ENCODE peak calls at places on chromosomes 1 and 21, in four cellular contexts. One of them, this sample, is unnamed.

GRCh38 chr1:52268372-52268771 is 97.6 kb downstream of the CC2D1B start:
- DNase-seq in tibial nerve: peak; percentile 7
- DNase-seq in OCI-LY7: no peak
- DNase-seq in ovary: no peak
- DNase-seq in this sample: no peak

GRCh38 chr1:157104598-157105293 is 5.1 kb upstream of the ETV3L start:
- DNase-seq in OCI-LY7: no peak
- DNase-seq in tibial nerve: no peak
- DNase-seq in ovary: no peak
- DNase-seq in this sample: no peak

GRCh38 chr1:99965646-99966375 is 4.0 kb upstream of the SLC35A3 start:
- DNase-seq in tibial nerve: no peak
- DNase-seq in ovary: no peak
- DNase-seq in OCI-LY7: no peak
- DNase-seq in this sample: no peak

GRCh38 chr21:16193758-16194606 is 464.2 kb downstream of the USP25 start:
- DNase-seq in tibial nerve: peak; percentile 70
- DNase-seq in ovary: peak; percentile 59
- DNase-seq in OCI-LY7: peak; percentile 6
- DNase-seq in this sample: peak; percentile 84

GRCh38 chr1:230087034-230087721 is 20.1 kb downstream of the GALNT2 start:
- DNase-seq in tibial nerve: no peak
- DNase-seq in OCI-LY7: no peak
- DNase-seq in ovary: no peak
- DNase-seq in this sample: no peak

GRCh38 chr1:212958175-212958574 is 7.8 kb downstream of the VASH2 start:
- DNase-seq in tibial nerve: no peak
- DNase-seq in OCI-LY7: peak; percentile 44
- DNase-seq in ovary: no peak
- DNase-seq in this sample: no peak

GRCh38 chr1:233439721-233440120 is 112.2 kb downstream of the MAP3K21 start:
- DNase-seq in ovary: no peak
- DNase-seq in tibial nerve: no peak
- DNase-seq in OCI-LY7: no peak
- DNase-seq in this sample: no peak

GRCh38 chr1:110542730-110543129 is 23.8 kb upstream of the KCNA10 start:
- DNase-seq in ovary: no peak
- DNase-seq in OCI-LY7: peak; percentile 18
- DNase-seq in tibial nerve: no peak
- DNase-seq in this sample: no peak

GRCh38 chr1:41892211-41892840 is 26.4 kb downstream of the HIVEP3 start:
- DNase-seq in tibial nerve: no peak
- DNase-seq in OCI-LY7: no peak
- DNase-seq in ovary: no peak
- DNase-seq in this sample: no peak

GRCh38 chr21:43734131-43734634 is 15.3 kb downstream of the PDXK start:
- DNase-seq in OCI-LY7: no peak
- DNase-seq in tibial nerve: no peak
- DNase-seq in ovary: no peak
- DNase-seq in this sample: no peak

GRCh38 chr1:18948048-18948912 is 8.2 kb downstream of the IFFO2 start:
- DNase-seq in ovary: no peak
- DNase-seq in OCI-LY7: no peak
- DNase-seq in tibial nerve: no peak
- DNase-seq in this sample: no peak

GRCh38 chr21:26842976-26843911 is 2.0 kb downstream of the ADAMTS1 start:
- DNase-seq in ovary: peak; percentile 94
- DNase-seq in OCI-LY7: no peak
- DNase-seq in tibial nerve: peak; percentile 94
- DNase-seq in this sample: peak; percentile 92

GRCh38 chr21:43892334-43892733 is 27.3 kb downstream of the AGPAT3 start:
- DNase-seq in OCI-LY7: no peak
- DNase-seq in ovary: no peak
- DNase-seq in tibial nerve: no peak
- DNase-seq in this sample: no peak

GRCh38 chr1:233780049-233780448 is 124.4 kb upstream of the SLC35F3 start:
- DNase-seq in ovary: no peak
- DNase-seq in tibial nerve: no peak
- DNase-seq in OCI-LY7: no peak
- DNase-seq in this sample: no peak

GRCh38 chr1:234546890-234547788 is 62.8 kb downstream of the IRF2BP2 start:
- DNase-seq in ovary: peak; percentile 12
- DNase-seq in tibial nerve: no peak
- DNase-seq in OCI-LY7: no peak
- DNase-seq in this sample: no peak

GRCh38 chr1:64962447-64962846 is 3.9 kb downstream of the JAK1 start:
- DNase-seq in ovary: no peak
- DNase-seq in OCI-LY7: peak; percentile 65
- DNase-seq in tibial nerve: no peak
- DNase-seq in this sample: no peak

GRCh38 chr21:45252448-45252925 is 35.2 kb downstream of the POFUT2 start:
- DNase-seq in ovary: no peak
- DNase-seq in OCI-LY7: no peak
- DNase-seq in tibial nerve: no peak
- DNase-seq in this sample: no peak

GRCh38 chr1:208207388-208208131 is 36.6 kb downstream of the PLXNA2 start:
- DNase-seq in OCI-LY7: no peak
- DNase-seq in ovary: no peak
- DNase-seq in tibial nerve: peak; percentile 23
- DNase-seq in this sample: peak; percentile 27

GRCh38 chr1:103416681-103417318 is 108.7 kb upstream of the RNPC3 start:
- DNase-seq in ovary: no peak
- DNase-seq in tibial nerve: no peak
- DNase-seq in OCI-LY7: no peak
- DNase-seq in this sample: no peak

GRCh38 chr1:245837741-245838140 is 669.3 kb downstream of the SMYD3 start:
- DNase-seq in tibial nerve: no peak
- DNase-seq in ovary: no peak
- DNase-seq in OCI-LY7: no peak
- DNase-seq in this sample: no peak

GRCh38 chr1:38015978-38016640 is 3.6 kb downstream of the UTP11 start:
- DNase-seq in ovary: no peak
- DNase-seq in OCI-LY7: no peak
- DNase-seq in tibial nerve: no peak
- DNase-seq in this sample: no peak

GRCh38 chr1:212256404-212256803 is 28.8 kb upstream of the PPP2R5A start:
- DNase-seq in tibial nerve: no peak
- DNase-seq in ovary: no peak
- DNase-seq in OCI-LY7: peak; percentile 30
- DNase-seq in this sample: no peak

GRCh38 chr1:217780993-217781392 is 149.8 kb downstream of the SPATA17 start:
- DNase-seq in tibial nerve: no peak
- DNase-seq in OCI-LY7: no peak
- DNase-seq in ovary: no peak
- DNase-seq in this sample: no peak

GRCh38 chr1:21262282-21263051 is 27.8 kb downstream of the ECE1 start:
- DNase-seq in OCI-LY7: no peak
- DNase-seq in tibial nerve: peak; percentile 78
- DNase-seq in ovary: peak; percentile 78
- DNase-seq in this sample: peak; percentile 94

GRCh38 chr1:93703649-93704048 is 22.0 kb upstream of the BCAR3 start:
- DNase-seq in OCI-LY7: no peak
- DNase-seq in ovary: no peak
- DNase-seq in tibial nerve: no peak
- DNase-seq in this sample: no peak

GRCh38 chr1:20233866-20234265 is 47.5 kb upstream of the PLA2G2C start:
- DNase-seq in tibial nerve: no peak
- DNase-seq in OCI-LY7: peak; percentile 24
- DNase-seq in ovary: no peak
- DNase-seq in this sample: no peak

GRCh38 chr1:107443027-107443426 is 302.2 kb downstream of the NTNG1 start:
- DNase-seq in ovary: no peak
- DNase-seq in OCI-LY7: no peak
- DNase-seq in tibial nerve: no peak
- DNase-seq in this sample: no peak

GRCh38 chr1:162117039-162117816 is 47.7 kb downstream of the NOS1AP start:
- DNase-seq in OCI-LY7: no peak
- DNase-seq in tibial nerve: no peak
- DNase-seq in ovary: no peak
- DNase-seq in this sample: no peak

GRCh38 chr1:162113419-162113818 is 43.9 kb downstream of the NOS1AP start:
- DNase-seq in ovary: no peak
- DNase-seq in tibial nerve: no peak
- DNase-seq in OCI-LY7: no peak
- DNase-seq in this sample: no peak

DNA sequence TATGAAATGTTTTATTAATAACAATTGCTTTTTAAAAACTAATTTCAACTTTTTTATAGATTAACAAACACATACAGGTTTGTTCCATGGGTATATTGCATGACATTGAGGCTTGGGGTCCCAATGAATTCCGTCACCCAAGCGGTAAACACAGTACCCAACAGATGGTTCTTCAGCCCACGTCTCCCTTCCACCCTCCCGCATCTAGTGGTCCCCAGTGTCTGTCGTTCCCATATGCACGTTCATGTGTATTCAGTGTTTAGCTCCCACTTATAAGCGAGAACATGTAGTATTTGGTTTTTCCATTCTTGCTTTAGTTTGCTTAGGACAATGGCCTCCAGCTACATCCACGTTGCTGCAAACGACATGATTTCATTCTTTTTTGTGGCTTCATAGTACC is 48.6 kb downstream of the NOS1AP start:
- DNase-seq in OCI-LY7: no peak
- DNase-seq in ovary: no peak
- DNase-seq in tibial nerve: no peak
- DNase-seq in this sample: no peak
- H3K4me1 ChIP-seq in OCI-LY7: no peaks in the 10 kb centered on the region
- H3K4me1 ChIP-seq in ovary: no peaks in the 10 kb centered on the region
- H3K4me1 ChIP-seq in tibial nerve: peaks cover 6% of the 10 kb centered on the region
- H3K4me1 ChIP-seq in this sample: no peaks in the 10 kb centered on the region

DNA sequence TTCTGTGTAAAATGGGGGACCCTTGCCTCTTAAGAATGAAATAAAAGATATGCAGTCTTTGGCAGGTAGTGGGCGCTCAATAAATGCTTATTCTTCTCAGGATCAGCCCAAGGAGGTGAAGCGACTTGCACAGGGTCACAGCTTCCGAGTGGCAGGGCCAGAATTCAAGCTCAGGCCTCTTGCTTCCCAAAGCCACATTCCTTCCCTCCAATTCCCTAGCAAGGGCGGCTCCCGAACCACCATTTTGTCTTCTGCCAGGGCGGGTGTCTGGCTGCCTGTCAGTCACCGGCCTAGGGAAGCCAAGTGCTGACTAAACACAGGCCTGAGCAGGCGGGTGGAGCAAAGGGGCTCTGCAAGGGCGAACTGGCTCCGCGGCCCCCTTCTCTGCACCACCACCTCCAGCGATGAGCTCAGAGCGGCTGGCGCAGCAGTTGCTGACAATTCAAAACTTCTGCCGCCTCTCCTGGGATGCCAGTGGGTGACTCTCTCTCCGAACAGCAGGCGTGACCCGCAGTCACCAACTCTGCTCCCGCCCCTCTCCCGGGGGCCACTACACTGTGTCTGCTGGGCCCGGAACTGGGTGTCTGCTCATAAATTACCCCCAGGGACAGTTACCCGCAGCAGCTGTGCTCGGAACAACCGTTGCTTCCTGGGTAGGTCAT is 10.8 kb downstream of the GPR3 start:
- DNase-seq in tibial nerve: peak; percentile 62
- DNase-seq in OCI-LY7: peak; percentile 87
- DNase-seq in ovary: peak; percentile 58
- DNase-seq in this sample: peak; percentile 56
- H3K4me3 ChIP-seq in tibial nerve: no peak overlapping the region
- H3K4me3 ChIP-seq in OCI-LY7: peak overlapping the region; percentile 43
- H3K4me3 ChIP-seq in ovary: no peak overlapping the region
- H3K4me3 ChIP-seq in this sample: no peak overlapping the region

GRCh38 chr1:27144349-27144748 is 10.6 kb downstream of the SLC9A1 start:
- DNase-seq in tibial nerve: no peak
- DNase-seq in ovary: no peak
- DNase-seq in OCI-LY7: no peak
- DNase-seq in this sample: no peak
- H3K4me1 ChIP-seq in tibial nerve: peaks cover 30% of the 10 kb centered on the region
- H3K4me1 ChIP-seq in ovary: peaks cover 3% of the 10 kb centered on the region
- H3K4me1 ChIP-seq in OCI-LY7: peaks cover 46% of the 10 kb centered on the region
- H3K4me1 ChIP-seq in this sample: peaks cover 39% of the 10 kb centered on the region

GRCh38 chr1:1613509-1614082 is 1.7 kb upstream of the MIB2 start:
- DNase-seq in tibial nerve: no peak
- DNase-seq in ovary: no peak
- DNase-seq in OCI-LY7: no peak
- DNase-seq in this sample: no peak
- H3K4me3 ChIP-seq in tibial nerve: no peak overlapping the region
- H3K4me3 ChIP-seq in ovary: peak overlapping the region; percentile 92
- H3K4me3 ChIP-seq in OCI-LY7: peak overlapping the region; percentile 85
- H3K4me3 ChIP-seq in this sample: no peak overlapping the region

GRCh38 chr1:226407497-226408284 is at the start of gene PARP1:
- DNase-seq in OCI-LY7: peak; percentile 98
- DNase-seq in ovary: peak; percentile 90
- DNase-seq in tibial nerve: peak; percentile 80
- DNase-seq in this sample: peak; percentile 92

GRCh38 chr1:226408285-226409184 is 642 bp upstream of the PARP1 start:
- DNase-seq in ovary: peak; percentile 48
- DNase-seq in OCI-LY7: no peak
- DNase-seq in tibial nerve: no peak
- DNase-seq in this sample: no peak

GRCh38 chr1:226405411-226405988 is 2.4 kb downstream of the PARP1 start:
- DNase-seq in OCI-LY7: peak; percentile 80
- DNase-seq in tibial nerve: no peak
- DNase-seq in ovary: no peak
- DNase-seq in this sample: no peak

GRCh38 chr1:226406401-226406881 is 1.5 kb downstream of the PARP1 start:
- DNase-seq in OCI-LY7: peak; percentile 77
- DNase-seq in tibial nerve: no peak
- DNase-seq in ovary: no peak
- DNase-seq in this sample: no peak

GRCh38 chr1:226407199-226407496 is 745 bp downstream of the PARP1 start:
- DNase-seq in OCI-LY7: no peak
- DNase-seq in ovary: no peak
- DNase-seq in tibial nerve: no peak
- DNase-seq in this sample: no peak
- H3K4me1 ChIP-seq in OCI-LY7: peaks cover 47% of the 10 kb centered on the region
- H3K4me1 ChIP-seq in ovary: peaks cover 18% of the 10 kb centered on the region
- H3K4me1 ChIP-seq in tibial nerve: peaks cover 55% of the 10 kb centered on the region
- H3K4me1 ChIP-seq in this sample: peaks cover 23% of the 10 kb centered on the region

DNA sequence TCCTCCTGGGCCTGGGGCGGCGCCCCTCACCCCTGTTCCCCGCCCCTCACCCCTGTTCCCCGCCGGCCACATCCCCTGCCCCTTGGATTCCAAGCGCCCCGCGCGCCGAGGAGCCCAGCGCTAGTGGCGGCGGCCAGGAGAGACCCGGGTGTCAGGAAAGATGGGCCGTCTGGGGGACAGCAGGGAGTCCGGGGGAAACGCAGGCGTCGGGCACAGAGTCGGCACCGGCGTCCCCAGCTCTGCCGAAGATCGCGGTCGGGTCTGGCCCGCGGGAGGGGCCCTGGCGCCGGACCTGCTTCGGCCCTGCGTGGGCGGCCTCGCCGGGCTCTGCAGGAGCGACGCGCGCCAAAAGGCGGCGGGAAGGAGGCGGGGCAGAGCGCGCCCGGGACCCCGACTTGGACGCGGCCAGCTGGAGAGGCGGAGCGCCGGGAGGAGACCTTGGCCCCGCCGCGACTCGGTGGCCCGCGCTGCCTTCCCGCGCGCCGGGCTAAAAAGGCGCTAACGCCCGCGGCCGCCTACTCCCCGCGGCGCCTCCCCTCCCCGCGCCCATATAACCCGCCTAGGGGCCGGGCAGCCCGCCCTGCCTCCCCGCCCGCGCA is at the start of gene TP73:
- DNase-seq in ovary: peak; percentile 63
- DNase-seq in tibial nerve: no peak
- DNase-seq in OCI-LY7: no peak
- DNase-seq in this sample: no peak
- H3K4me3 ChIP-seq in ovary: peak within 1 kb of the TSS; percentile 31
- H3K4me3 ChIP-seq in tibial nerve: no peak within 1 kb of the TSS
- H3K4me3 ChIP-seq in OCI-LY7: no peak within 1 kb of the TSS
- H3K4me3 ChIP-seq in this sample: peak within 1 kb of the TSS; percentile 9

GRCh38 chr1:3527774-3528173 is 73.3 kb downstream of the ARHGEF16 start:
- DNase-seq in ovary: no peak
- DNase-seq in tibial nerve: no peak
- DNase-seq in OCI-LY7: no peak
- DNase-seq in this sample: no peak
- H3K4me1 ChIP-seq in ovary: peaks cover 6% of the 10 kb centered on the region
- H3K4me1 ChIP-seq in tibial nerve: peaks cover 30% of the 10 kb centered on the region
- H3K4me1 ChIP-seq in OCI-LY7: no peaks in the 10 kb centered on the region
- H3K4me1 ChIP-seq in this sample: peaks cover 4% of the 10 kb centered on the region